ENCODE peak calls at places on chromosomes 1 and 21, in five cellular contexts. One of them, this sample, is unnamed.

GRCh38 chr1:2894381-2895041 is 93.0 kb upstream of the TTC34 start:
- DNase-seq in GM12892: no peak
- DNase-seq in stomach: no peak
- DNase-seq in transverse colon: no peak
- DNase-seq in HCT116: no peak
- DNase-seq in this sample: no peak

GRCh38 chr21:26089730-26090129 is 80.8 kb downstream of the APP start:
- DNase-seq in GM12892: no peak
- DNase-seq in stomach: no peak
- DNase-seq in transverse colon: no peak
- DNase-seq in HCT116: no peak
- DNase-seq in this sample: no peak

GRCh38 chr1:18926315-18927081 is 24.1 kb upstream of the ALDH4A1 start:
- DNase-seq in GM12892: peak; percentile 95
- DNase-seq in stomach: peak; percentile 57
- DNase-seq in transverse colon: peak; percentile 70
- DNase-seq in HCT116: peak; percentile 93
- DNase-seq in this sample: peak; percentile 91

GRCh38 chr1:116569776-116570357 is 959 bp downstream of the CD58 start:
- DNase-seq in GM12892: no peak
- DNase-seq in stomach: peak; percentile 58
- DNase-seq in transverse colon: peak; percentile 80
- DNase-seq in HCT116: peak; percentile 27
- DNase-seq in this sample: no peak

GRCh38 chr1:190170321-190170720 is 307.3 kb downstream of the BRINP3 start:
- DNase-seq in GM12892: no peak
- DNase-seq in stomach: no peak
- DNase-seq in transverse colon: no peak
- DNase-seq in HCT116: no peak
- DNase-seq in this sample: no peak

GRCh38 chr1:230621290-230622022 is 20.8 kb upstream of the COG2 start:
- DNase-seq in GM12892: no peak
- DNase-seq in stomach: no peak
- DNase-seq in transverse colon: no peak
- DNase-seq in HCT116: no peak
- DNase-seq in this sample: no peak

GRCh38 chr1:51666463-51666862 is 49.6 kb downstream of the OSBPL9 start:
- DNase-seq in GM12892: no peak
- DNase-seq in stomach: no peak
- DNase-seq in transverse colon: no peak
- DNase-seq in HCT116: no peak
- DNase-seq in this sample: no peak

GRCh38 chr1:243505986-243506689 is 250.3 kb downstream of the SDCCAG8 start:
- DNase-seq in GM12892: no peak
- DNase-seq in stomach: no peak
- DNase-seq in transverse colon: no peak
- DNase-seq in HCT116: no peak
- DNase-seq in this sample: no peak

GRCh38 chr1:232011961-232012360 is 385.4 kb downstream of the DISC1 start:
- DNase-seq in GM12892: no peak
- DNase-seq in stomach: no peak
- DNase-seq in transverse colon: no peak
- DNase-seq in HCT116: no peak
- DNase-seq in this sample: no peak

GRCh38 chr1:206506405-206506802 is 927 bp upstream of the RASSF5 start:
- DNase-seq in GM12892: no peak
- DNase-seq in stomach: no peak
- DNase-seq in transverse colon: no peak
- DNase-seq in HCT116: no peak
- DNase-seq in this sample: no peak

GRCh38 chr21:17900281-17900989 is 81.3 kb upstream of the C21orf91 start:
- DNase-seq in GM12892: no peak
- DNase-seq in stomach: no peak
- DNase-seq in transverse colon: no peak
- DNase-seq in HCT116: no peak
- DNase-seq in this sample: no peak

GRCh38 chr1:54710841-54711240 is 4.8 kb upstream of the TTC4 start:
- DNase-seq in GM12892: no peak
- DNase-seq in stomach: no peak
- DNase-seq in transverse colon: no peak
- DNase-seq in HCT116: no peak
- DNase-seq in this sample: no peak

GRCh38 chr1:87295720-87296119 is 33.0 kb upstream of the LMO4 start:
- DNase-seq in GM12892: no peak
- DNase-seq in stomach: no peak
- DNase-seq in transverse colon: no peak
- DNase-seq in HCT116: no peak
- DNase-seq in this sample: no peak

GRCh38 chr1:74650561-74650960 is 23.0 kb downstream of the ERICH3 start:
- DNase-seq in GM12892: no peak
- DNase-seq in stomach: no peak
- DNase-seq in transverse colon: no peak
- DNase-seq in HCT116: no peak
- DNase-seq in this sample: no peak

GRCh38 chr1:219537182-219537581 is 75.7 kb downstream of the ZC3H11B start:
- DNase-seq in GM12892: no peak
- DNase-seq in stomach: no peak
- DNase-seq in transverse colon: no peak
- DNase-seq in HCT116: no peak
- DNase-seq in this sample: no peak

GRCh38 chr1:166603296-166603695 is 236.0 kb upstream of the POGK start:
- DNase-seq in GM12892: no peak
- DNase-seq in stomach: no peak
- DNase-seq in transverse colon: no peak
- DNase-seq in HCT116: no peak
- DNase-seq in this sample: no peak

GRCh38 chr1:179706339-179706941 is 36.7 kb upstream of the FAM163A start:
- DNase-seq in GM12892: peak; percentile 21
- DNase-seq in stomach: peak; percentile 53
- DNase-seq in transverse colon: peak; percentile 49
- DNase-seq in HCT116: peak; percentile 37
- DNase-seq in this sample: peak; percentile 28

GRCh38 chr1:207672525-207673130 is 27.7 kb downstream of the CR1L start:
- DNase-seq in GM12892: no peak
- DNase-seq in stomach: peak; percentile 35
- DNase-seq in transverse colon: peak; percentile 25
- DNase-seq in HCT116: peak; percentile 45
- DNase-seq in this sample: peak; percentile 13

GRCh38 chr1:62687421-62687902 is 724 bp downstream of the DOCK7 start:
- DNase-seq in GM12892: peak; percentile 25
- DNase-seq in stomach: peak; percentile 29
- DNase-seq in transverse colon: no peak
- DNase-seq in HCT116: no peak
- DNase-seq in this sample: peak; percentile 34

GRCh38 chr1:237814319-237814924 is 76.3 kb downstream of the ZP4 start:
- DNase-seq in GM12892: no peak
- DNase-seq in stomach: no peak
- DNase-seq in transverse colon: no peak
- DNase-seq in HCT116: no peak
- DNase-seq in this sample: no peak

GRCh38 chr1:23459338-23459757 is 24.6 kb downstream of the ASAP3 start:
- DNase-seq in GM12892: no peak
- DNase-seq in stomach: no peak
- DNase-seq in transverse colon: no peak
- DNase-seq in HCT116: no peak
- DNase-seq in this sample: no peak

GRCh38 chr1:44245066-44245465 is 31.8 kb downstream of the DMAP1 start:
- DNase-seq in GM12892: no peak
- DNase-seq in stomach: no peak
- DNase-seq in transverse colon: no peak
- DNase-seq in HCT116: no peak
- DNase-seq in this sample: no peak

GRCh38 chr1:212269306-212269705 is 15.9 kb upstream of the PPP2R5A start:
- DNase-seq in GM12892: no peak
- DNase-seq in stomach: no peak
- DNase-seq in transverse colon: no peak
- DNase-seq in HCT116: no peak
- DNase-seq in this sample: no peak

GRCh38 chr1:20481158-20481617 is 4.8 kb downstream of the CAMK2N1 start:
- DNase-seq in GM12892: no peak
- DNase-seq in stomach: no peak
- DNase-seq in transverse colon: peak; percentile 63
- DNase-seq in HCT116: no peak
- DNase-seq in this sample: no peak

GRCh38 chr1:54310439-54311328 is 95.5 kb downstream of the SSBP3 start:
- DNase-seq in GM12892: no peak
- DNase-seq in stomach: peak; percentile 64
- DNase-seq in transverse colon: peak; percentile 49
- DNase-seq in HCT116: peak; percentile 4
- DNase-seq in this sample: no peak

DNA sequence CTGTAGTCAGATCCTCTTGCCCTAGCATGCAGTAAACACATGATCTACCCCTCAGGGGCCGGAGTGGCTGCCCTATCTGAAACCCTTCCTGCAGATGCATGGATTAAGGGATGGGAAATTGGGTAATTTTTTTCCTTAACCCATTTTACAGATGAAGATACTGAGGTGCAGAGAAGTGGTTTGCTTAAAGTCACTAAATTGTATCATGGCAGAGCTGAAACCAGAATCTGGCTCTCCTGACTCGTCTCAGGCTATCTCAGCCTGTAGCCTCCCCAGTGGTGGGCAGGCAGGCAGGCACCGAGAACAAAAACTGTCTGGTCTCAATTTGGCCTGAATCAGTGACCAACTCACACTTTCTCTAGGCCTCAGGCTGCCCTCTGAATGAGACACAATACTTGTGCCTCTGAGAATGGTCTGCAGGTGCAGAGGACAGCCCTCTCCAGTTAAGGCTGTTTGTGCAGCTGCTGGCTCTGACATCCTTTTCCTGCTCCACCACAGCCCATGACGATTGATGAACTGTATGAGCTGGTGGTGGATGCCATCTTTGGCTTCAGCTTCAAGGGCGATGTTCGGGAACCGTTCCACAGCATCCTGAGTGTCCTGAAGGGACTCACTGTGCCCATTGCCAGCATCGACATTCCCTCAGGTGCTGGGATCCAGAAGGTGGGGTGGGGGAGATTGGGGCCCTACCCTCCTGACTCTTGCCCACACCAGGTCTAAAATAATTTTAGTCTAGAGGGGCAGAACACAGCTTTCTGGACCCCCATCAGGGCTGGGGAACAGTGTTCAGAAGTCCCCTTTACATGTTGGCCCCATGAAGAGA is 1.5 kb downstream of the NAXE start:
- DNase-seq in GM12892: no peak
- DNase-seq in stomach: no peak
- DNase-seq in transverse colon: no peak
- DNase-seq in HCT116: no peak
- DNase-seq in this sample: no peak
- TF ChIP-seq POLR2A in GM12892: no peak
- TF ChIP-seq POLR2A in stomach: no peak
- TF ChIP-seq POLR2A in transverse colon: no peak
- TF ChIP-seq POLR2A in HCT116: no peak
- TF ChIP-seq POLR2A in this sample: peak; percentile 19

GRCh38 chr1:201505505-201505893 is 1.4 kb downstream of the CSRP1 start:
- DNase-seq in GM12892: no peak
- DNase-seq in stomach: no peak
- DNase-seq in transverse colon: peak; percentile 55
- DNase-seq in HCT116: no peak
- DNase-seq in this sample: no peak
- TF ChIP-seq POLR2A in GM12892: no peak
- TF ChIP-seq POLR2A in stomach: no peak
- TF ChIP-seq POLR2A in transverse colon: peak; percentile 39
- TF ChIP-seq POLR2A in HCT116: no peak
- TF ChIP-seq POLR2A in this sample: no peak

DNA sequence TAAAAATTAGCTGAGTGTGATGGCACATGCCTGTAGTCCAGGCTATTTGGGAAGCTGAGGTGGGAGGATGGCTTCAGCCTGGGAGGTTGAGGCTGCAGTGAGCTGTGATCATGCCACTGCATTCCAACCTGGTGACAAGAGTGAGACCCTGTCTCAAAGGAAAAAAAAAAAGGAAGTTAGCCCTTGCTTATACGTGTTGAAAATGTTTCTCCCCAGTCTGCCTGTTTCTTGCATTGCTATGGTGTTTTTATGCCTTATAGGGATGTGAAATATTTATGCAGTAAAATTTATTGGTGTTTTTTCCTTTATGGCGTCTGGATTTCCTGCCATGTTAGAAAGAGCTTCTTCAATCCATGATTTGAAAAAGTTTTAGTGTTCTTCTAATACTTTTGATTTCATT is 3.6 kb upstream of the RERE start:
- DNase-seq in GM12892: no peak
- DNase-seq in stomach: no peak
- DNase-seq in transverse colon: no peak
- DNase-seq in HCT116: no peak
- DNase-seq in this sample: no peak
- TF ChIP-seq POLR2A in GM12892: no peak
- TF ChIP-seq POLR2A in stomach: no peak
- TF ChIP-seq POLR2A in transverse colon: no peak
- TF ChIP-seq POLR2A in HCT116: no peak
- TF ChIP-seq POLR2A in this sample: no peak

GRCh38 chr21:36129219-36129618 is 5.7 kb upstream of the CBR3 start:
- DNase-seq in GM12892: no peak
- DNase-seq in stomach: no peak
- DNase-seq in transverse colon: no peak
- DNase-seq in HCT116: no peak
- DNase-seq in this sample: no peak

GRCh38 chr21:36132691-36133090 is 2.2 kb upstream of the CBR3 start:
- DNase-seq in GM12892: no peak
- DNase-seq in stomach: no peak
- DNase-seq in transverse colon: peak; percentile 43
- DNase-seq in HCT116: no peak
- DNase-seq in this sample: no peak

GRCh38 chr21:36135391-36136094 is 664 bp downstream of the CBR3 start:
- DNase-seq in GM12892: peak; percentile 60
- DNase-seq in stomach: peak; percentile 55
- DNase-seq in transverse colon: peak; percentile 62
- DNase-seq in HCT116: no peak
- DNase-seq in this sample: peak; percentile 48

GRCh38 chr21:36134820-36135390 is at the start of gene CBR3:
- DNase-seq in GM12892: peak; percentile 40
- DNase-seq in stomach: peak; percentile 48
- DNase-seq in transverse colon: peak; percentile 55
- DNase-seq in HCT116: no peak
- DNase-seq in this sample: no peak
- TF ChIP-seq POLR2A in GM12892: no peak
- TF ChIP-seq POLR2A in stomach: no peak
- TF ChIP-seq POLR2A in transverse colon: no peak
- TF ChIP-seq POLR2A in HCT116: no peak
- TF ChIP-seq POLR2A in this sample: no peak

GRCh38 chr1:46444466-46444865 is 45.2 kb upstream of the DMBX1 start:
- DNase-seq in GM12892: no peak
- DNase-seq in stomach: no peak
- DNase-seq in transverse colon: no peak
- DNase-seq in HCT116: no peak
- DNase-seq in this sample: no peak

GRCh38 chr1:46446646-46447498 is 42.8 kb upstream of the DMBX1 start:
- DNase-seq in GM12892: peak; percentile 43
- DNase-seq in stomach: peak; percentile 88
- DNase-seq in transverse colon: peak; percentile 86
- DNase-seq in HCT116: peak; percentile 45
- DNase-seq in this sample: peak; percentile 62

GRCh38 chr1:46440478-46440877 is 46.4 kb downstream of the FAAH start:
- DNase-seq in GM12892: no peak
- DNase-seq in stomach: no peak
- DNase-seq in transverse colon: no peak
- DNase-seq in HCT116: no peak
- DNase-seq in this sample: no peak

GRCh38 chr1:46445773-46446256 is 43.8 kb upstream of the DMBX1 start:
- DNase-seq in GM12892: no peak
- DNase-seq in stomach: no peak
- DNase-seq in transverse colon: no peak
- DNase-seq in HCT116: no peak
- DNase-seq in this sample: no peak

GRCh38 chr1:46442317-46443161 is 47.1 kb upstream of the DMBX1 start:
- DNase-seq in GM12892: peak; percentile 60
- DNase-seq in stomach: peak; percentile 75
- DNase-seq in transverse colon: peak; percentile 85
- DNase-seq in HCT116: peak; percentile 96
- DNase-seq in this sample: peak; percentile 54
- TF ChIP-seq POLR2A in GM12892: no peak
- TF ChIP-seq POLR2A in stomach: no peak
- TF ChIP-seq POLR2A in transverse colon: no peak
- TF ChIP-seq POLR2A in HCT116: peak; percentile 61
- TF ChIP-seq POLR2A in this sample: no peak